ENCODE peak calls at places on chromosomes 2 and 18, in four cellular contexts. X is HepG2, Y is WTC11, E is K562. U is an unnamed sample.

GRCh38 chr2:204743368-204743960 is 198.2 kb downstream of the PARD3B start:
- DNase-seq in X (no peak), Y (no peak), E (no peak), U (no peak)

GRCh38 chr2:227780981-227781630 is 32.5 kb upstream of the CCL20 start:
- DNase-seq in X (no peak), Y (no peak), E (no peak), U (no peak)

GRCh38 chr2:28683100-28683706 is 68.4 kb upstream of the PPP1CB start:
- DNase-seq in X (peak; percentile 42), Y (no peak), E (peak; percentile 66), U (peak; percentile 51)

GRCh38 chr2:42147641-42148274 is 21.4 kb upstream of the EML4 start:
- DNase-seq in X (peak; percentile 44), Y (no peak), E (no peak), U (no peak)

GRCh38 chr2:31136732-31137131 is 1.5 kb downstream of the GALNT14 start:
- DNase-seq in X (no peak), Y (no peak), E (no peak), U (no peak)

GRCh38 chr2:122096788-122097187 is 341.3 kb downstream of the TSN start:
- DNase-seq in X (no peak), Y (no peak), E (no peak), U (no peak)

GRCh38 chr2:96305979-96306308 is 598 bp upstream of the SNRNP200 start:
- DNase-seq in X (no peak), Y (no peak), E (no peak), U (no peak)

GRCh38 chr2:152320166-152320565 is 14.8 kb upstream of the FMNL2 start:
- DNase-seq in X (no peak), Y (no peak), E (no peak), U (no peak)

GRCh38 chr2:46825958-46826897 is 89.4 kb downstream of the MCFD2 start:
- DNase-seq in X (no peak), Y (no peak), E (no peak), U (no peak)

GRCh38 chr2:53652131-53652530 is 115.5 kb upstream of the CHAC2 start:
- DNase-seq in X (no peak), Y (no peak), E (no peak), U (no peak)

GRCh38 chr18:8332286-8332685 is 277.0 kb upstream of the RAB12 start:
- DNase-seq in X (no peak), Y (no peak), E (no peak), U (no peak)

GRCh38 chr2:111100087-111100764 is 20.5 kb upstream of the BCL2L11 start:
- DNase-seq in X (no peak), Y (no peak), E (no peak), U (no peak)

GRCh38 chr2:241268716-241269445 is 46.6 kb downstream of the HDLBP start:
- DNase-seq in X (no peak), Y (no peak), E (no peak), U (no peak)

GRCh38 chr2:150007815-150008430 is 420.3 kb upstream of the MMADHC start:
- DNase-seq in X (no peak), Y (no peak), E (no peak), U (no peak)

GRCh38 chr2:215898363-215898762 is 115.0 kb downstream of the MREG start:
- DNase-seq in X (no peak), Y (no peak), E (no peak), U (no peak)

GRCh38 chr2:33448216-33448899 is 28.1 kb upstream of the RASGRP3 start:
- DNase-seq in X (no peak), Y (no peak), E (no peak), U (no peak)

GRCh38 chr18:48923746-48924580 is 26.8 kb downstream of the SMAD7 start:
- DNase-seq in X (no peak), Y (no peak), E (no peak), U (no peak)

GRCh38 chr18:74896390-74896991 is 298.8 kb downstream of the ZNF407 start:
- DNase-seq in X (peak; percentile 62), Y (peak; percentile 60), E (no peak), U (peak; percentile 21)

GRCh38 chr2:36373149-36373880 is 17.7 kb downstream of the CRIM1 start:
- DNase-seq in X (no peak), Y (no peak), E (no peak), U (no peak)

GRCh38 chr2:128308284-128308731 is 10.4 kb downstream of the HS6ST1 start:
- DNase-seq in X (no peak), Y (no peak), E (no peak), U (no peak)

GRCh38 chr18:31795747-31796146 is 35.1 kb upstream of the SLC25A52 start:
- DNase-seq in X (no peak), Y (no peak), E (no peak), U (no peak)

GRCh38 chr18:74290831-74291770 is 662 bp downstream of the CYB5A start:
- DNase-seq in X (peak; percentile 34), Y (peak; percentile 77), E (no peak), U (no peak)

DNA sequence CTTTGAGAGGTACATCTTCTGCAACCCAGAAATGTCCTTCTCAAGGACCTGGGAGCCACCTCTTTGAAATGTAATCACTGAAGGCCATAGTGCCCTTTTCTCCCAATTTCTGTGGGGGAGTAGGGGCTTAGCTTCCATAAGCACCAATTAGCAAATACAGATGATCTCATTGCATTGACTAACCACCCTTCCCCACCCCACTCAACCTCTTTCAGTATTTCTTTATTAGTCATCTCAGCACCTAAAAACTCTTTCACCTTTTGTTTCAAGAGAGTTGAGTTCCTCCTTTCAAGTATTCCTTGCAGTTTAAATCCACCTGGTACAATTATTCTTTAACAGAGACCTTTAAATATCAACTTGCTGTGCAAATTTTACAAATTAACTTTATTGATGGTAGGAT is 1011.8 kb upstream of the CDH2 start:
- DNase-seq in X (no peak), Y (no peak), E (no peak), U (no peak)
- TF ChIP-seq SP1 in X (no peak), Y (no peak), E (no peak), U (no peak)

DNA sequence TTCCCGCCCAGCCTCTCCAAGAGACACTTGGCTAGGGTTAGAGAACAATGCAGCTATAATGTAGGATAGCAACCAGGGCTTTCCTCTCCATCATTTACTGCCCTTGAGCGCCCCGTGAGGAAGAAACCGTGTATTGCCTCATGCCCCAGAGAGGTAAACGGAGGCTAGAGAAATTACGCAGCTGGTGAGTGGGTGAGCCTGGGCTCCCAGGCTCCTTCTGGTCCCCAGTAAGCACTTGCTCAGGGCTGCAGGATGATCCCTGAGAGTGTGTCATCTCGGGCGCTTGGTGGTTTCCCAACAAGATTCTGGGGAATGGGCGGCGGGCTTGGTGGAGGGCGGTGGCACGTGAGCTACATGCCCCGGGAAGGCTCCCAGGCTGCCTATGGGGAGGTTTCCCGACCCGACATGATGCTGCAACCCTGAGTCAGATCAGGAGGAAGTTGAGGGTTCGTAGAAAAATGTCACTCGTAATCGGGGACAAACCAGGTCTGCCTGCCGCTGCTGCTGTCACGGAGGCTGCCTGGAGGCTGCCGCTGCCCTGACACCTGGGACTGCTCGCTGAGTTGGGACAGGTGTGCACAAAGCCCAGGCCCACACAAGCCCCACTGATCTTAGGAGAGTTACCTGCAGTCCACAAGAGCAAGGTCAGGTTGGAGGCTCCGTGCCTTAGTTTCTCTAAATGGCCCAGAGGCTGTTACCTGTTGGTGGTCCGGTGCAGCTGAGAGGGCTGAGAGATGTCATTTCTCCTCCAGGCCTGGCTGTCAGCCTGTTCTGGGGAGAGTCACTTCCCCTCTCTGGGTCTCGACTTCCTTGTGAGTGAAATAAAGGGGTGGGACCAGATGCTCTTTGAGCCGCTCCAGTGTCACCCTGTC is at the start of gene GPR55:
- DNase-seq in X (no peak), Y (peak; percentile 72), E (peak; percentile 53), U (peak; percentile 43)
- TF ChIP-seq ELF4 in X (no peak), Y (no peak), E (no peak), U (no peak)

GRCh38 chr18:13444430-13445240 is 226.1 kb downstream of the LDLRAD4 start:
- DNase-seq in X (peak; percentile 54), Y (no peak), E (no peak), U (no peak)
- TF ChIP-seq SP1 in X (no peak), Y (no peak), E (no peak), U (no peak)

DNA sequence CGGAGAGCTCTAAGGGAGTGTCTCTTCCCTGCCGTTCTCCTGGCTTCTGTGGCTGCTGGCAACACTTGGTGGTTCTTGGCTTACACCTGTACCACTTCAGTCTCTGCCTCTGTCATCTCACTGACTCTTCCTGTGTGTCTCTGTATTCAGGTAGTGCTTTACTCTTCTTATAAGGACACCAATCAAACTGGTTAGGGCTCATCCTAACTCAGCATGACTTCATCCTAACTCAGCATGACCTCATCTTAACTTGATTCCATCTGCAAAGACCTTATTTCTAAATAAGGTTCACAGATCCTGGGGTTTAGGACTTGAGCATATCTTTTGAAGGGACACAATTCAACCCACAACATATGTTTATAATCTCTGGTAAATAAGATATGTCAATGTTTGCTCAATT is 51.6 kb upstream of the DSEL start:
- DNase-seq in X (no peak), Y (no peak), E (no peak), U (no peak)
- TF ChIP-seq ELF4 in X (no peak), Y (no peak), E (no peak), U (no peak)

DNA sequence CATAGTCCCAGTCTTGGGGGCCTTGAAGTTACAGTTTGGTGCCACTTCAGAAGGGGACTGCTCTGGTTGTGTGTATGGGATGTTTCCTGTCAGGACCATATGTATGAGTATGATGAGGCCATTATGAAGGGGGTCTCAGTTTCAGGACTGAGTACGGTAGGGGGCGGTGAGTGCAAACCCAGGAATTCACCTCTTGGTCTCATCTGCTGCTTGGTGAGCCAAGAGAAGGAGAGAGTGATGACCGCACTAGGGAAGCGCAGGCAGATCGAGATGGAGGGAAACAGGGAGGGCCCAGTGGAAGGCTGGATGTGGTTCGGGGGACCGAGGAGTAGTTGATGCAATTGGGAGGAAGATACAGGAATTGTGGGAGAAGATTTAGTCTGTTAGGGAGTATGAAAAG is 28.5 kb downstream of the DCDC2C start:
- DNase-seq in X (no peak), Y (no peak), E (no peak), U (no peak)
- TF ChIP-seq SP1 in X (no peak), Y (no peak), E (no peak), U (no peak)

GRCh38 chr2:230324503-230324902 is 2.5 kb upstream of the SP140L start:
- DNase-seq in X (no peak), Y (no peak), E (no peak), U (no peak)

GRCh38 chr2:230325316-230326243 is 1.4 kb upstream of the SP140L start:
- DNase-seq in X (no peak), Y (no peak), E (no peak), U (no peak)

GRCh38 chr2:230322561-230323384 is 4.2 kb upstream of the SP140L start:
- DNase-seq in X (no peak), Y (no peak), E (no peak), U (no peak)

GRCh38 chr2:230321031-230321430 is 6.0 kb upstream of the SP140L start:
- DNase-seq in X (no peak), Y (no peak), E (no peak), U (no peak)

DNA sequence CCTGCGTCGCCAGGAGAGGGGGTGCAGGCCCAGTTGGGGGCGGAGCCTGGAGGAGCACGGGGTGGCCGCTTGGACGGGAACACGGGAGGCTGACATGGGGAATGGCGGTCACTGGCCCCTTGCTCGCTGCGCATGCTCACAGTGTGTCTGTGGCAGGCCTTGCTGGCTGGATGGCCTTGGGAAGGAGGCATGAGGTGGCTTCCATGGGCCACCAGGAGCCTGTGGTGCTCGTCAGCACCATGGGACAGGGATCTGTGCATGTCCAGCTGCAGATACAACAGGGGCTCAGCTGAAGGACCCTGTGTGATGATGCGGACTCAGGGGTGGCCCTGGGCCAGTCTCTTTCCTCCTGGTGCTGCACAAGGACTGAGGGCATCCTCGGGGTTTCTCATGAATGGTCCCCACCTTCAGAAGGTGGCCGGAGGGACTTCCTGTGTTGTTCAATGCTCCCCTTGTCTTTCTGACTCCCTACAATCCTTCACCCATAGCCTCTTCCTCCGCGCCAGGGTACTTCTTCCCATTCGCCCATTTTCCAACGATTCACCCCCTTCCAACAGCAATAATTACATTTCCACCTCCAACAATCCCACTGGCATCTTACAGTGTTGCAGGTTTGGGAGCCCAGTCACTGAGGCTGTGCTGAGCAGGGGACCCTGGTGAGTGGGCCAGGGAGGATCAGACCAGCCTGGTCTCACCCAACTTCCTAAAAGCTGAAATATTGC is 3.4 kb upstream of the SP140L start:
- DNase-seq in X (peak; percentile 64), Y (no peak), E (peak; percentile 85), U (peak; percentile 84)
- TF ChIP-seq ELF4 in X (no peak), Y (no peak), E (no peak), U (no peak)